ENCODE peak calls at places on chromosomes 3 and 15, in nine cellular contexts. W, M, O, P, V, G, D, C and U are unnamed samples.

GRCh38 chr3:187020376-187020775 is 90.0 kb downstream of the ST6GAL1 start:
- DNase-seq in P (no peak), W (no peak), M (no peak), V (no peak), C (no peak), O (no peak), D (no peak), G (no peak), U (no peak)

GRCh38 chr3:77885381-77885780 is 845.5 kb downstream of the ROBO2 start:
- DNase-seq in P (no peak), M (no peak), W (no peak), G (no peak), O (no peak), C (no peak), V (no peak), D (no peak), U (no peak)

GRCh38 chr3:37582117-37582516 is 279.6 kb upstream of the CTDSPL start:
- DNase-seq in O (no peak), M (no peak), V (no peak), G (no peak), D (no peak), C (no peak), P (no peak), W (no peak), U (no peak)

GRCh38 chr3:52050571-52050970 is 5.8 kb downstream of the DUSP7 start:
- DNase-seq in O (no peak), V (no peak), D (no peak), C (no peak), G (no peak), P (no peak), W (no peak), M (no peak), U (no peak)

GRCh38 chr3:48306860-48307530 is 26.5 kb downstream of the SPINK8 start:
- DNase-seq in C (no peak), O (no peak), D (no peak), W (no peak), P (no peak), V (no peak), M (no peak), G (no peak), U (no peak)

GRCh38 chr15:75309711-75310110 is 26.2 kb upstream of the COMMD4 start:
- DNase-seq in O (no peak), D (no peak), V (no peak), C (no peak), P (peak; percentile 12), W (no peak), M (no peak), G (no peak), U (no peak)

GRCh38 chr3:34056951-34057390 is 258.5 kb downstream of the PDCD6IP start:
- DNase-seq in W (no peak), P (no peak), O (peak; percentile 49), G (peak; percentile 14), D (no peak), M (no peak), V (no peak), C (no peak), U (no peak)

GRCh38 chr3:39103324-39103693 is 4.1 kb downstream of the GORASP1 start:
- DNase-seq in M (no peak), D (no peak), P (no peak), V (no peak), G (no peak), O (no peak), W (no peak), C (no peak), U (no peak)

GRCh38 chr3:123993818-123994217 is 1.9 kb upstream of the ROPN1 start:
- DNase-seq in D (no peak), W (no peak), G (no peak), M (no peak), V (no peak), O (no peak), C (no peak), P (no peak), U (no peak)

GRCh38 chr15:51227967-51228783 is 110.2 kb downstream of the CYP19A1 start:
- DNase-seq in P (peak; percentile 83), W (peak; percentile 53), M (no peak), O (peak; percentile 89), C (peak; percentile 76), V (peak; percentile 19), D (peak; percentile 23), G (peak; percentile 81), U (peak; percentile 20)

GRCh38 chr15:100873029-100873677 is 6.5 kb upstream of the ALDH1A3 start:
- DNase-seq in D (peak; percentile 87), C (peak; percentile 83), W (peak; percentile 87), M (no peak), P (peak; percentile 93), G (peak; percentile 85), V (peak; percentile 45), O (peak; percentile 87), U (peak; percentile 77)

GRCh38 chr15:36529296-36530011 is 50.0 kb upstream of the CDIN1 start:
- DNase-seq in V (no peak), W (no peak), C (peak; percentile 14), O (no peak), M (no peak), G (no peak), P (no peak), D (no peak), U (no peak)

GRCh38 chr15:38299216-38299615 is 46.6 kb downstream of the SPRED1 start:
- DNase-seq in V (no peak), C (no peak), W (no peak), P (peak; percentile 55), O (peak; percentile 84), G (peak; percentile 63), D (no peak), M (no peak), U (no peak)

GRCh38 chr3:196181127-196181546 is 30.1 kb downstream of the ZDHHC19 start:
- DNase-seq in M (no peak), C (no peak), G (no peak), V (no peak), O (no peak), P (no peak), W (peak; percentile 29), D (no peak), U (no peak)

GRCh38 chr3:128556949-128557348 is 63.9 kb upstream of the GATA2 start:
- DNase-seq in O (no peak), D (no peak), G (no peak), C (no peak), P (no peak), V (no peak), M (no peak), W (no peak), U (no peak)
- TF ChIP-seq CTCF in O (no peak), D (no peak), G (no peak), C (no peak), P (no peak), V (no peak), M (no peak), W (no peak), U (no peak)

GRCh38 chr3:72811551-72811950 is 36.7 kb downstream of the SHQ1 start:
- DNase-seq in W (no peak), D (no peak), O (no peak), P (no peak), C (no peak), M (no peak), V (no peak), G (no peak), U (no peak)
- TF ChIP-seq CTCF in W (peak; percentile 14), D (peak; percentile 21), O (no peak), P (no peak), C (no peak), M (peak; percentile 55), V (no peak), G (no peak), U (no peak)

DNA sequence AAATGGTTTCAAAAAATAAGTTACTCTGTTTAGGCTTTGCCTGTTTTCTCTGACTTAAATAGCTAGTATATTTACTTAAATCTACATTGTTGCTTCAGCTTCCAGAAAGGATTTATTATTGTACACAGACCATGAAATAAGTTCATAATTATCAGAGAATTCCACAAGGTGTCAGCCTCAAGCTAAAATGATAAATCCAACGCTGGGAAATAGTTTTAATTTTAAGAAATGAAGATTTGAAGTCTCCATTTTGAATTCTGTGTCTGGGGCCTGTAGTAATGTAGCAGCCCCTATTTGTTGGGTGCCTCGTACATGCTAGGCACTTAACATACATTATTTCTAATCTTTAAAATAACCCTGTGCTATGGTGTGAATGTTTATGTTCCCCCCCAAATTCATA is 92.6 kb upstream of the KCNMB2 start:
- DNase-seq in G (peak; percentile 29), V (no peak), D (no peak), O (no peak), P (peak; percentile 50), C (no peak), M (no peak), W (no peak), U (peak; percentile 4)
- TF ChIP-seq CTCF in G (no peak), V (no peak), D (no peak), O (no peak), P (peak; percentile 10), C (peak; percentile 9), M (no peak), W (peak; percentile 43), U (peak; percentile 20)

GRCh38 chr15:90644526-90644925 is 72.6 kb upstream of the BLM start:
- DNase-seq in O (no peak), P (no peak), C (no peak), W (no peak), M (no peak), D (no peak), G (no peak), V (no peak), U (no peak)

GRCh38 chr15:90643301-90643632 is 73.9 kb upstream of the BLM start:
- DNase-seq in P (no peak), G (no peak), M (no peak), D (no peak), W (no peak), O (no peak), V (no peak), C (no peak), U (no peak)

GRCh38 chr15:90640862-90641261 is 76.3 kb upstream of the BLM start:
- DNase-seq in C (no peak), O (no peak), M (no peak), V (no peak), G (no peak), W (no peak), D (no peak), P (no peak), U (no peak)

GRCh38 chr15:90641581-90642463 is 75.3 kb upstream of the BLM start:
- DNase-seq in V (no peak), O (no peak), G (no peak), W (no peak), C (no peak), P (no peak), M (no peak), D (no peak), U (no peak)

DNA sequence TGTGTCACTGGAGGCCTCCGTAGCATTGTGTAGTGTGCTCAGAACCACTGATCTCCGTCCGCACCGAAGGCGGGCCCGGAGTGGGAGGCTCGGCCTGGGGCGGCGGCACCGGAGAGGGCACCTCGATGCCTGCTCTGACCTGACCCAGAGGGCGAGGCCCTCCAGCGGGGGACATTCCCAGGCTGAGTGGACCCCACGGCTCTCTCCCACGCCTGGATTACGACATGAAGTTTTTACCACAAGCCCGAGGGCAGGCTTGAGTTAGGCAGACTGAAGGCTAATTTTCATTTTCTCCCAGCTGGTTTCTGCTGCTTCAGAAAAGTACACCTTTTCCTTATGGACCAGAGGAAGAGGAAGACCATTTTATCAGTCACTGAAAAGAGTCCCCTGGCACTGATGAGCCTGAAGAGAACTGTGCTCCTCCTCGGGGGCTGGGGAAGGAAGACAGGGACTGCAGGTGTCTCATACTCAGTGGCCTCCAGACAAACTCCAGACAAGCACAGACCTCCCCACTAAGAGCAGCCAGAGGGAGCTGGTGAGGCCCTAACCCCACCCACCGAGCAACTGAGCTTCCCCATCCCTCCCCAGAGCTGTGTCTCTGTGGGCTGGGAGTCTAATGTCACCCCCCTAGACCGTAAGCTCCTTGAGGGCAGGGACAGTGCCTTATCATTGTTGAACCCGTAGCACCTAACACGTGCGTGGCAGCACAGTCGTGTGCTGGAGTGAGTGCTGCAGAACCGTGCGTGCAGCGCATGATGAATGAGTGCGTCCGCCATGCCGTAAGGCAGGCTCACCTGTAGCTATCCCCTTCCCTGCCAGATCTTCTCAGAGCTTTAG is 74.5 kb upstream of the BLM start:
- DNase-seq in D (no peak), O (no peak), C (peak; percentile 35), W (no peak), P (no peak), M (no peak), V (no peak), G (no peak), U (no peak)
- TF ChIP-seq CTCF in D (no peak), O (no peak), C (no peak), W (no peak), P (no peak), M (no peak), V (no peak), G (peak; percentile 27), U (peak; percentile 32)